ENCODE peak calls at places on chromosome 17, in seven cellular contexts. V is transverse colon, K is esophagus muscularis mucosa, D is prostate gland, G is iPS DF 6.9, W is ovary, I is Peyer's patch. J is an unnamed sample.
A peak's percentile ranks its signal among the peaks of the same experiment; 100 is the strongest.

GRCh38 chr17:51046527-51047384 is 73.9 kb downstream of the SPAG9 start:
- DNase-seq in V (peak; percentile 42), K (peak; percentile 93), D (peak; percentile 74), G (peak; percentile 83), W (peak; percentile 72), I (peak; percentile 58), J (peak; percentile 81)

GRCh38 chr17:3912827-3913226 is 3.4 kb downstream of the P2RX1 start:
- DNase-seq in V (no peak), K (no peak), D (no peak), G (no peak), W (no peak), I (no peak), J (no peak)

GRCh38 chr17:50833396-50834125 is 1.8 kb upstream of the WFIKKN2 start:
- DNase-seq in V (no peak), K (no peak), D (no peak), G (no peak), W (no peak), I (no peak), J (no peak)

GRCh38 chr17:46976626-46977270 is 2.3 kb downstream of the RPRML start:
- DNase-seq in V (no peak), K (no peak), D (no peak), G (no peak), W (no peak), I (no peak), J (no peak)

GRCh38 chr17:45132569-45133463 is 501 bp upstream of the PLCD3 start:
- DNase-seq in V (peak; percentile 89), K (peak; percentile 97), D (peak; percentile 85), G (no peak), W (peak; percentile 86), I (peak; percentile 91), J (peak; percentile 94)

GRCh38 chr17:30858556-30859250 is 26.9 kb downstream of the ATAD5 start:
- DNase-seq in V (no peak), K (no peak), D (no peak), G (no peak), W (no peak), I (no peak), J (no peak)

GRCh38 chr17:82619211-82619610 is 29.0 kb downstream of the WDR45B start:
- DNase-seq in V (no peak), K (no peak), D (no peak), G (no peak), W (no peak), I (no peak), J (no peak)

GRCh38 chr17:18961634-18962493 is 9.9 kb downstream of the SLC5A10 start:
- DNase-seq in V (no peak), K (no peak), D (no peak), G (no peak), W (no peak), I (no peak), J (no peak)

GRCh38 chr17:39667262-39668140 is 752 bp upstream of the PNMT start:
- DNase-seq in V (peak; percentile 49), K (no peak), D (no peak), G (no peak), W (no peak), I (peak; percentile 70), J (no peak)

GRCh38 chr17:39666231-39666600 is 1.1 kb downstream of the TCAP start:
- DNase-seq in V (no peak), K (no peak), D (no peak), G (no peak), W (no peak), I (no peak), J (no peak)

GRCh38 chr17:39664581-39665561 is at the start of gene TCAP:
- DNase-seq in V (no peak), K (no peak), D (no peak), G (no peak), W (no peak), I (no peak), J (no peak)

GRCh38 chr17:39666601-39667261 is 1.5 kb upstream of the PNMT start:
- DNase-seq in V (no peak), K (no peak), D (no peak), G (no peak), W (no peak), I (no peak), J (peak; percentile 72)

GRCh38 chr17:39665642-39666221 is 583 bp downstream of the TCAP start:
- DNase-seq in V (no peak), K (no peak), D (no peak), G (no peak), W (no peak), I (no peak), J (no peak)
- H3K4me1 ChIP-seq in V (peaks cover 50% of the 10 kb centered on the region), K (peaks cover 82% of the 10 kb centered on the region), D (peaks cover 13% of the 10 kb centered on the region), G (peaks cover 25% of the 10 kb centered on the region), W (peaks cover 4% of the 10 kb centered on the region), I (peaks cover 18% of the 10 kb centered on the region), J (peaks cover 37% of the 10 kb centered on the region)

GRCh38 chr17:40174528-40174927 is 2.7 kb upstream of the RAPGEFL1 start:
- DNase-seq in V (no peak), K (no peak), D (no peak), G (no peak), W (no peak), I (no peak), J (no peak)
- H3K4me1 ChIP-seq in V (peaks cover 9% of the 10 kb centered on the region), K (peaks cover 21% of the 10 kb centered on the region), D (peaks cover 7% of the 10 kb centered on the region), G (no peaks in the 10 kb centered on the region), W (no peaks in the 10 kb centered on the region), I (peaks cover 18% of the 10 kb centered on the region), J (peaks cover 8% of the 10 kb centered on the region)

GRCh38 chr17:81402530-81402941 is 7.3 kb downstream of the BAHCC1 start:
- DNase-seq in V (no peak), K (no peak), D (no peak), G (no peak), W (no peak), I (no peak), J (no peak)
- H3K4me1 ChIP-seq in V (peaks cover 50% of the 10 kb centered on the region), K (peaks cover 88% of the 10 kb centered on the region), D (peaks cover 9% of the 10 kb centered on the region), G (peaks cover 8% of the 10 kb centered on the region), W (peaks cover 30% of the 10 kb centered on the region), I (peaks cover 25% of the 10 kb centered on the region), J (peaks cover 8% of the 10 kb centered on the region)

GRCh38 chr17:77405867-77406513 is 265.2 kb downstream of the SEC14L1 start:
- DNase-seq in V (no peak), K (no peak), D (no peak), G (no peak), W (no peak), I (peak; percentile 79), J (no peak)

GRCh38 chr17:77407321-77408277 is 266.8 kb downstream of the SEC14L1 start:
- DNase-seq in V (peak; percentile 33), K (no peak), D (no peak), G (no peak), W (no peak), I (no peak), J (no peak)

GRCh38 chr17:77408284-77408683 is 267.5 kb downstream of the SEC14L1 start:
- DNase-seq in V (peak; percentile 37), K (no peak), D (no peak), G (no peak), W (no peak), I (no peak), J (no peak)

GRCh38 chr17:77410470-77410869 is 269.7 kb downstream of the SEC14L1 start:
- DNase-seq in V (no peak), K (no peak), D (no peak), G (no peak), W (no peak), I (no peak), J (no peak)

DNA sequence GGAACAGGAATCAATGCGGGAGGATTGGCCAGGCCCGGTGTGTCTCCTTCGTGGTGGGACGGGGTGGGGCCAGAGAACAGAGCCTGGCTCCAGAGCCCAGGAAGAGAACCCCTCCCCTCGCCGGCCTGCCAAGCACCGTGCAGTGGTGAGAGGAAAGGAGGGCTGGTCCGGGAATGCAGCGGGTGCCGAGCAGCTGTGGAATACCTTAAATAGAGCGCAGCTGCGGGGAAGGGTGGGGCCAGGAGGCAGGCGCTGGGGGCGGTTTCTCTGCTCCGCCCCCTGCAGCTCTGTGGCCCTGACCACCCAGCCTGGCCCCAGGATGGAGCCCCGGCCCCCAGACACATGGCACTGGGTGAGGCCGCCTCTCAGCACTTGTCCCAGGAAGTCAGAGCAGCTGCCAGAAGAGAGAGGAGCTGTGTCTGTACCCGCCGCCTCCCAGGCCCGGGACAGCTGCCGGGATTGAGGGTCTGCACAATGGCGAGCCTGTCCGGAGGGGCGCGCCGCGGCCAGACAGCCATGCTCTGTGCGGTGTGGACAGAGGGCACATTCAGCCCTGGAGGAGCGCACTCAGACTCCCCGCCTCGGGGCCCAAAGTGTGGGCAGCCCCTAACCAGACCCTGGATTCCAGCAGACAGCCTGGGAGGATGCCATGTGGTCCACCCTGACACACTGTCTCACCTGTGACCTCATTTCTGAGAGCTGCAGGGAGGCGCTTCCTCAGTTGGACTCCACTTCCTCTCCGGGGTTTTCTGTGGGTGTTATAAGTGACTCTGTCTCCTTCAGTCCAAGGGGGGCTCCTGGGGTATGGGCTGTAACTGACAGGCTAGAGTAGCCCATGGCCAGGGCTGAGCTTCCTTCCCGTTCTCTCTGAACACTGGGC is 268.8 kb downstream of the SEC14L1 start:
- DNase-seq in V (peak; percentile 69), K (no peak), D (peak; percentile 70), G (no peak), W (peak; percentile 74), I (no peak), J (no peak)
- H3K4me1 ChIP-seq in V (peaks cover 57% of the 10 kb centered on the region), K (peaks cover 88% of the 10 kb centered on the region), D (peaks cover 13% of the 10 kb centered on the region), G (peaks cover 9% of the 10 kb centered on the region), W (peaks cover 14% of the 10 kb centered on the region), I (peaks cover 31% of the 10 kb centered on the region), J (peaks cover 9% of the 10 kb centered on the region)

GRCh38 chr17:73155410-73156165 is 9.2 kb upstream of the SSTR2 start:
- DNase-seq in V (no peak), K (no peak), D (no peak), G (no peak), W (no peak), I (no peak), J (no peak)
- H3K4me1 ChIP-seq in V (peaks cover 6% of the 10 kb centered on the region), K (peaks cover 10% of the 10 kb centered on the region), D (no peaks in the 10 kb centered on the region), G (peaks cover 2% of the 10 kb centered on the region), W (peaks cover 4% of the 10 kb centered on the region), I (no peaks in the 10 kb centered on the region), J (no peaks in the 10 kb centered on the region)

GRCh38 chr17:68535903-68536302 is 23.7 kb downstream of the PRKAR1A start:
- DNase-seq in V (no peak), K (no peak), D (no peak), G (no peak), W (no peak), I (no peak), J (no peak)

GRCh38 chr17:68531252-68531651 is 19.0 kb downstream of the PRKAR1A start:
- DNase-seq in V (no peak), K (no peak), D (no peak), G (no peak), W (no peak), I (no peak), J (no peak)

GRCh38 chr17:68533887-68534700 is 21.9 kb downstream of the PRKAR1A start:
- DNase-seq in V (no peak), K (no peak), D (no peak), G (no peak), W (no peak), I (no peak), J (no peak)

GRCh38 chr17:68534714-68535113 is 22.5 kb downstream of the PRKAR1A start:
- DNase-seq in V (no peak), K (no peak), D (no peak), G (no peak), W (no peak), I (no peak), J (no peak)

DNA sequence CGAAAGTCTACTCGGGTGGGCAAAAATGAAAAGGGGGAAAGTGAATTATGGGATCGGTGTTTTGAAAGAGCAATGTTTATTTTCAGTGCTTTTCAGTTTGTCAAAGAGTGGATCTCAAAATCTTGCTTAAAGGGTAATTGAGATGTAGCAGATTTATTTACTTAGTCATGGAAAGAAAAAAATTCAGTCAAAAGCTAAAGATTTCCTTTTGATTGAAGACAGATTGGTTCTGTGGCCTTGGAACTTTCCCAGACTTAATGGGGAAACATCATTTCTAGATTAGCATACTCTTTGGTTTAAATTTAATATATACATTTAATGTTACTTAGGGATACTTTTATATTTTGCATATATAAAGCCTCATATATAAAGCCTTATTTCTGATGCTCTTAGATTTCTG is 20.6 kb downstream of the PRKAR1A start:
- DNase-seq in V (no peak), K (no peak), D (no peak), G (no peak), W (no peak), I (no peak), J (no peak)
- H3K4me1 ChIP-seq in V (no peaks in the 10 kb centered on the region), K (no peaks in the 10 kb centered on the region), D (no peaks in the 10 kb centered on the region), G (no peaks in the 10 kb centered on the region), W (no peaks in the 10 kb centered on the region), I (no peaks in the 10 kb centered on the region), J (no peaks in the 10 kb centered on the region)

J was measured in adrenal gland.